ENCODE peak calls at places on chromosomes 7 and 10, in ten cellular contexts. One of them, this sample, is unnamed.

GRCh38 chr10:131980321-131980720 is 1.4 kb downstream of the BNIP3 start:
- DNase-seq in GM12878: no peak
- DNase-seq in spleen: peak
- DNase-seq in stomach: no peak
- DNase-seq in K562: no peak
- DNase-seq in esophagus muscularis mucosa: no peak
- DNase-seq in prostate gland: no peak
- DNase-seq in breast epithelium: no peak
- DNase-seq in HCT116: no peak
- DNase-seq in GM23338: no peak
- DNase-seq in this sample: no peak

GRCh38 chr7:125670926-125671572 is 741.4 kb upstream of the POT1 start:
- DNase-seq in GM12878: no peak
- DNase-seq in spleen: no peak
- DNase-seq in stomach: no peak
- DNase-seq in K562: peak
- DNase-seq in esophagus muscularis mucosa: no peak
- DNase-seq in prostate gland: no peak
- DNase-seq in breast epithelium: no peak
- DNase-seq in HCT116: peak
- DNase-seq in GM23338: peak
- DNase-seq in this sample: peak

GRCh38 chr7:11831383-11831726 is 643 bp downstream of the THSD7A start:
- DNase-seq in GM12878: no peak
- DNase-seq in spleen: no peak
- DNase-seq in stomach: no peak
- DNase-seq in K562: no peak
- DNase-seq in esophagus muscularis mucosa: no peak
- DNase-seq in prostate gland: no peak
- DNase-seq in breast epithelium: no peak
- DNase-seq in HCT116: no peak
- DNase-seq in GM23338: peak
- DNase-seq in this sample: no peak

GRCh38 chr7:99531354-99531765 is 20.6 kb downstream of the FAM200A start:
- DNase-seq in GM12878: no peak
- DNase-seq in spleen: no peak
- DNase-seq in stomach: no peak
- DNase-seq in K562: no peak
- DNase-seq in esophagus muscularis mucosa: no peak
- DNase-seq in prostate gland: no peak
- DNase-seq in breast epithelium: no peak
- DNase-seq in HCT116: no peak
- DNase-seq in GM23338: peak
- DNase-seq in this sample: no peak

GRCh38 chr10:1050555-1050954 is 1.6 kb upstream of the IDI1 start:
- DNase-seq in GM12878: no peak
- DNase-seq in spleen: no peak
- DNase-seq in stomach: no peak
- DNase-seq in K562: no peak
- DNase-seq in esophagus muscularis mucosa: no peak
- DNase-seq in prostate gland: no peak
- DNase-seq in breast epithelium: no peak
- DNase-seq in HCT116: peak
- DNase-seq in GM23338: peak
- DNase-seq in this sample: no peak

GRCh38 chr10:59904431-59905065 is 1.8 kb downstream of the CCDC6 start:
- DNase-seq in GM12878: no peak
- DNase-seq in spleen: no peak
- DNase-seq in stomach: no peak
- DNase-seq in K562: no peak
- DNase-seq in esophagus muscularis mucosa: no peak
- DNase-seq in prostate gland: no peak
- DNase-seq in breast epithelium: no peak
- DNase-seq in HCT116: no peak
- DNase-seq in GM23338: peak
- DNase-seq in this sample: no peak

GRCh38 chr7:91156326-91156725 is 107.9 kb upstream of the FZD1 start:
- DNase-seq in GM12878: no peak
- DNase-seq in spleen: no peak
- DNase-seq in stomach: no peak
- DNase-seq in K562: no peak
- DNase-seq in esophagus muscularis mucosa: no peak
- DNase-seq in prostate gland: no peak
- DNase-seq in breast epithelium: no peak
- DNase-seq in HCT116: no peak
- DNase-seq in GM23338: no peak
- DNase-seq in this sample: no peak

GRCh38 chr7:92781117-92781720 is 55.2 kb downstream of the CDK6 start:
- DNase-seq in GM12878: no peak
- DNase-seq in spleen: no peak
- DNase-seq in stomach: no peak
- DNase-seq in K562: no peak
- DNase-seq in esophagus muscularis mucosa: no peak
- DNase-seq in prostate gland: no peak
- DNase-seq in breast epithelium: no peak
- DNase-seq in HCT116: no peak
- DNase-seq in GM23338: no peak
- DNase-seq in this sample: no peak

GRCh38 chr10:96691761-96692160 is 28.6 kb downstream of the PIK3AP1 start:
- DNase-seq in GM12878: no peak
- DNase-seq in spleen: no peak
- DNase-seq in stomach: no peak
- DNase-seq in K562: no peak
- DNase-seq in esophagus muscularis mucosa: no peak
- DNase-seq in prostate gland: no peak
- DNase-seq in breast epithelium: no peak
- DNase-seq in HCT116: no peak
- DNase-seq in GM23338: no peak
- DNase-seq in this sample: no peak

GRCh38 chr10:96692427-96692826 is 27.9 kb downstream of the PIK3AP1 start:
- DNase-seq in GM12878: no peak
- DNase-seq in spleen: no peak
- DNase-seq in stomach: no peak
- DNase-seq in K562: no peak
- DNase-seq in esophagus muscularis mucosa: no peak
- DNase-seq in prostate gland: no peak
- DNase-seq in breast epithelium: no peak
- DNase-seq in HCT116: no peak
- DNase-seq in GM23338: no peak
- DNase-seq in this sample: no peak

GRCh38 chr10:96688789-96689188 is 31.5 kb downstream of the PIK3AP1 start:
- DNase-seq in GM12878: no peak
- DNase-seq in spleen: no peak
- DNase-seq in stomach: no peak
- DNase-seq in K562: peak
- DNase-seq in esophagus muscularis mucosa: no peak
- DNase-seq in prostate gland: no peak
- DNase-seq in breast epithelium: no peak
- DNase-seq in HCT116: no peak
- DNase-seq in GM23338: no peak
- DNase-seq in this sample: no peak

GRCh38 chr10:96693431-96693830 is 26.9 kb downstream of the PIK3AP1 start:
- DNase-seq in GM12878: no peak
- DNase-seq in spleen: no peak
- DNase-seq in stomach: no peak
- DNase-seq in K562: no peak
- DNase-seq in esophagus muscularis mucosa: no peak
- DNase-seq in prostate gland: no peak
- DNase-seq in breast epithelium: no peak
- DNase-seq in HCT116: no peak
- DNase-seq in GM23338: no peak
- DNase-seq in this sample: no peak

DNA sequence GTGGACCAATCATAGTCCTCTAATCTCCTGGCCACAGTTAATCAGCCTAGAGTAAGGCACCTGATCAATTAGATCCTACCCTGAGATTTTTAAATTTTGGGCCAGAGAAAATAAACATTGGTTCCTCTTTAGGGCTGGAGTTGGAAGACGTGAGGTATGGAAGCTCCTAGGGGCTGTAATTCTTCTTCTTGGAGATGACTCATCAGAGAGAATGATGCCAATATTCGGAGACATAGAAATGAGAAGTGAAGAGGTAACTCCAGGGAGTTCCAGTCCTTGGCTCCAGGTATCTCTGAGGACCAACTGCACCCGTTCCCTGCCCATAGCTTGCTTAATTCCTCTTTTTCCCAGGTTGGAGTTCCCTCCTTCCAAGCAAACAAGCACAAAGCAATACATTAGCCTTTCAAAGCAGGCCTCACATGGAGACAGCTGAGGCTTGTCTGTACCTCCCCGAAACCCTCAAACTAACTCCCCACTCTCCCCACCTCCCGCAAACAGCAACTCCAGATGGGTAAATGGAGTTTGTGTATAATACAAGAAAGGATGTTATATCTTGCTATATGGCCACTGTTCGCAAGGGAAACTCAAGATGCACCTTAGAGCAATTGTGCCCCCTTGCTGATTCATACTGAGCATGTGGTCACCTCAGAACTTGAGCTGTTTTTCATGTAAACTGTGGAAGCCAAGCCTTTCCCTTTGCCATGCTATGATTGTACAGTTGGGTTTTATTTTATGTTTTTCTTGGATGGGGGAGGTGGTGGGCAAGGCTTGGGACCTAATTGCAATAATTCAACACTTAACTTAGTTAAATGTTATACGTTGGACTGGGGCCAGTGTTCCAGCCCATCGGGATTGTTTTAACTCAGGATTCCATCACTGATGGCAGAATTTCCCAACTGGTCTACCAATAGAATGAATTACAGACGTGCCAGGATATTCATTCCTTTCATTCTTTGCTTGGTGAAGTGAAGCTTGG is 29.3 kb downstream of the PIK3AP1 start:
- DNase-seq in GM12878: no peak
- DNase-seq in spleen: no peak
- DNase-seq in stomach: no peak
- DNase-seq in K562: no peak
- DNase-seq in esophagus muscularis mucosa: no peak
- DNase-seq in prostate gland: no peak
- DNase-seq in breast epithelium: no peak
- DNase-seq in HCT116: no peak
- DNase-seq in GM23338: no peak
- DNase-seq in this sample: no peak
- TF ChIP-seq CTCF in GM12878: no peak
- TF ChIP-seq CTCF in spleen: no peak
- TF ChIP-seq CTCF in stomach: no peak
- TF ChIP-seq CTCF in K562: peak
- TF ChIP-seq CTCF in esophagus muscularis mucosa: no peak
- TF ChIP-seq CTCF in prostate gland: no peak
- TF ChIP-seq CTCF in breast epithelium: no peak
- TF ChIP-seq CTCF in HCT116: no peak
- TF ChIP-seq CTCF in GM23338: no peak
- TF ChIP-seq CTCF in this sample: no peak

DNA sequence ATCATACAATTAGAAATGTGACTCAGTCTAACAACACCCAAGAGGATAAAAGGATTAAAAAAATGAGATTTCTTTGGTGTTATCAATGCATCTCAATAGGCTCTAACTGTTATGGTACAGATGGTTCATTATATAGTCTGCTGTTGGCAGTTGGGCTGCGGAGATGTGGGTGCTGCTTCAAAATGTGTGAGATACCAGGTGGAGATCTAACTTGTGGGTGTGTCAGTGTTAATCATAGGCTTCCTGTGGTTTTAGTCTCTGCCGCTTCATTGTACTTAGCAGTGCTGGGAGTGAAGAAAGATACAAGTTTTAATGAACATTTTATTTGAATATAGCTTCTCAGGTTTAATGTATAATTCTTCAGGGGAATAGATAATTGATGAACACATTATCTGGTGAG is 231.3 kb downstream of the EXOC4 start:
- DNase-seq in GM12878: no peak
- DNase-seq in spleen: no peak
- DNase-seq in stomach: no peak
- DNase-seq in K562: no peak
- DNase-seq in esophagus muscularis mucosa: no peak
- DNase-seq in prostate gland: no peak
- DNase-seq in breast epithelium: no peak
- DNase-seq in HCT116: no peak
- DNase-seq in GM23338: no peak
- DNase-seq in this sample: no peak
- H3K4me3 ChIP-seq in GM12878: no peak
- H3K4me3 ChIP-seq in spleen: no peak
- H3K4me3 ChIP-seq in stomach: no peak
- H3K4me3 ChIP-seq in K562: no peak
- H3K4me3 ChIP-seq in esophagus muscularis mucosa: no peak
- H3K4me3 ChIP-seq in prostate gland: no peak
- H3K4me3 ChIP-seq in breast epithelium: no peak
- H3K4me3 ChIP-seq in HCT116: no peak
- H3K4me3 ChIP-seq in GM23338: no peak
- H3K4me3 ChIP-seq in this sample: no peak

GRCh38 chr7:105521731-105522458 is at the start of gene PUS7:
- DNase-seq in GM12878: no peak
- DNase-seq in spleen: peak
- DNase-seq in stomach: peak
- DNase-seq in K562: peak
- DNase-seq in esophagus muscularis mucosa: peak
- DNase-seq in prostate gland: peak
- DNase-seq in breast epithelium: peak
- DNase-seq in HCT116: peak
- DNase-seq in GM23338: peak
- DNase-seq in this sample: peak
- TF ChIP-seq POLR2AphosphoS5 in GM12878: peak
- TF ChIP-seq POLR2AphosphoS5 in spleen: peak
- TF ChIP-seq POLR2AphosphoS5 in stomach: peak
- TF ChIP-seq POLR2AphosphoS5 in K562: peak
- TF ChIP-seq POLR2AphosphoS5 in esophagus muscularis mucosa: peak
- TF ChIP-seq POLR2AphosphoS5 in prostate gland: peak
- TF ChIP-seq POLR2AphosphoS5 in breast epithelium: peak
- TF ChIP-seq POLR2AphosphoS5 in HCT116: peak
- TF ChIP-seq POLR2AphosphoS5 in GM23338: peak
- TF ChIP-seq POLR2AphosphoS5 in this sample: peak

DNA sequence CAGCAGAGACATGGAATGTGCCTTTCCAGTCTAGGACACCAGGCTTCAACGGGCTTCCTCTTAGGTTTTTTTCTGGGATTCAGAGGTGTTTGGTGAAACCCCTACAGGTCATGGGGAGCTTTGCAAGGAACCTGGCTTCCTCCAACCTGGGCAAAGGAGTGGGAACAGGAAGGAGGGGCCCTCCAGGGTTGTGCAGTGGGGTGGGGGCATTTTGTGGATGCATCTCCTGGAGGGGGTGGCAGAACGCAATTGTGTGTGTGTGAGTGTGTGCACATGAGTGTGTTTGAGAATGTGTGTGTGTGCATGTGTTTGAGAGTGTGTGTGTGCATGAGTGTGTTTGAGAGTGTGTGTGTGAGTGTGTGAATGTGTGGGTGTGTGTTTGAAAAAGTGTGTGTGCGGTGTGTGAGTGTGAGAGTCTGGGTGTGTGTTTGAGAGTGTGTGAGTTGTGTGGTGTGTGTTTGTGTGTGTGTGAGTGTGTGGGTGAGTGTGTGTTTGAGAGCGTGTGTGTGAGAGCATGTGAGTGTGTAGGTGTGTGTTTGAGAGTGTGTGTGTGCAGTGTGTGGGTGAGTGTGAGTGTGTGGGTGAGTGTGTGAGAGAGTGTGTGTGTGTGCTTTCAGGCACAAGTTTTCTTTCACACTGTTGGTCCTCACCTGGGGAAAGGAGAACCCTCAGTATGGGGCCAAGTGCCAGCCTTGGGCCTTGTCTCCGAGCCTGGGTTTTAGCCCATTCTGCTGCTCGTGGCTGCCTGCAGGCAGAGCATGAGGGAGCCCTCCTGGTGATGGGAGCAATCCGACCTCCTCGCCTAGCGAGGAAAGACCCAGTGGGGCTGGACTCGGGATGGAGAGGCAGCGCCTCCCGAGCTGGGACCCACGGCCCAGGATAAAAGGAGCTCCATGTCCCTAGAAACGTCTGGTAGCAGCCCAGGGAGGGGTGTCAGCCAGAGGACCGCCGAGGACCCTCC is 35.5 kb downstream of the CDH23 start:
- DNase-seq in GM12878: no peak
- DNase-seq in spleen: peak
- DNase-seq in stomach: peak
- DNase-seq in K562: no peak
- DNase-seq in esophagus muscularis mucosa: no peak
- DNase-seq in prostate gland: no peak
- DNase-seq in breast epithelium: no peak
- DNase-seq in HCT116: no peak
- DNase-seq in GM23338: peak
- DNase-seq in this sample: no peak
- TF ChIP-seq CTCF in GM12878: no peak
- TF ChIP-seq CTCF in spleen: no peak
- TF ChIP-seq CTCF in stomach: no peak
- TF ChIP-seq CTCF in K562: no peak
- TF ChIP-seq CTCF in esophagus muscularis mucosa: no peak
- TF ChIP-seq CTCF in prostate gland: no peak
- TF ChIP-seq CTCF in breast epithelium: no peak
- TF ChIP-seq CTCF in HCT116: peak
- TF ChIP-seq CTCF in GM23338: peak
- TF ChIP-seq CTCF in this sample: no peak